ENCODE peak calls at places on chromosomes 13 and 19, in four cellular contexts. F, C, V and W are unnamed samples.

GRCh38 chr19:49921871-49922755 is 6.9 kb upstream of the ATF5 start:
- DNase-seq in F (peak; percentile 61), C (peak; percentile 44), V (no peak), W (peak; percentile 40)

GRCh38 chr13:49296659-49297058 is 48.9 kb downstream of the CDADC1 start:
- DNase-seq in F (no peak), C (no peak), V (no peak), W (no peak)

GRCh38 chr13:79710376-79710775 is 229.4 kb downstream of the NDFIP2 start:
- DNase-seq in F (peak; percentile 36), C (no peak), V (no peak), W (no peak)

GRCh38 chr13:106499905-106500304 is 35.6 kb downstream of the EFNB2 start:
- DNase-seq in F (no peak), C (no peak), V (no peak), W (no peak)

GRCh38 chr13:31053896-31054295 is 107.8 kb downstream of the HSPH1 start:
- DNase-seq in F (no peak), C (no peak), V (no peak), W (no peak)

GRCh38 chr13:32889986-32890565 is 126.1 kb upstream of the KL start:
- DNase-seq in F (no peak), C (no peak), V (no peak), W (peak; percentile 38)

GRCh38 chr19:54416695-54417491 is 1.6 kb downstream of the TTYH1 start:
- DNase-seq in F (no peak), C (peak; percentile 61), V (no peak), W (no peak)

GRCh38 chr13:28047784-28048388 is 52.5 kb downstream of the FLT3 start:
- DNase-seq in F (no peak), C (no peak), V (no peak), W (peak; percentile 42)

GRCh38 chr13:20566424-20566916 is 487 bp upstream of the IFT88 start:
- DNase-seq in F (peak; percentile 62), C (no peak), V (no peak), W (peak; percentile 89)

GRCh38 chr19:43524922-43525835 is 1.8 kb downstream of the ETHE1 start:
- DNase-seq in F (peak; percentile 54), C (peak; percentile 79), V (no peak), W (peak; percentile 66)

GRCh38 chr13:50161052-50161451 is 145.8 kb downstream of the KCNRG start:
- DNase-seq in F (peak; percentile 45), C (no peak), V (no peak), W (peak; percentile 59)

GRCh38 chr19:33798701-33799111 is 2.0 kb downstream of the KCTD15 start:
- DNase-seq in F (peak; percentile 18), C (no peak), V (no peak), W (no peak)

GRCh38 chr13:76884167-76884566 is 2.0 kb downstream of the KCTD12 start:
- DNase-seq in F (peak; percentile 68), C (peak; percentile 87), V (no peak), W (no peak)

GRCh38 chr19:55640043-55640576 is 692 bp upstream of the ZNF580 start:
- DNase-seq in F (peak; percentile 75), C (peak; percentile 87), V (peak; percentile 59), W (no peak)

GRCh38 chr13:32585625-32586021 is 629 bp upstream of the PDS5B start:
- DNase-seq in F (no peak), C (peak; percentile 69), V (no peak), W (peak; percentile 3)

GRCh38 chr19:51000981-51001380 is 423 bp downstream of the KLK8 start:
- DNase-seq in F (no peak), C (peak; percentile 87), V (no peak), W (no peak)

GRCh38 chr13:48448963-48449614 is 36.2 kb upstream of the LPAR6 start:
- DNase-seq in F (peak; percentile 85), C (no peak), V (no peak), W (peak; percentile 78)

GRCh38 chr13:107999751-108000150 is 215.6 kb downstream of the LIG4 start:
- DNase-seq in F (no peak), C (no peak), V (no peak), W (no peak)

GRCh38 chr13:42078113-42078769 is 29.8 kb downstream of the DGKH start:
- DNase-seq in F (no peak), C (peak; percentile 60), V (no peak), W (no peak)

GRCh38 chr19:56309511-56310185 is 5.0 kb downstream of the ZSCAN5A start:
- DNase-seq in F (peak; percentile 23), C (peak; percentile 94), V (peak; percentile 7), W (peak; percentile 58)

GRCh38 chr13:31477961-31478360 is 261.4 kb upstream of the RXFP2 start:
- DNase-seq in F (peak; percentile 31), C (no peak), V (no peak), W (no peak)

GRCh38 chr13:29454931-29455481 is 140.5 kb downstream of the SLC7A1 start:
- DNase-seq in F (peak; percentile 10), C (peak; percentile 62), V (no peak), W (peak; percentile 74)

GRCh38 chr13:40639226-40639681 is 27.2 kb downstream of the FOXO1 start:
- DNase-seq in F (peak; percentile 53), C (no peak), V (no peak), W (no peak)

GRCh38 chr13:90918551-90918950 is 428.9 kb upstream of the MIR17HG start:
- DNase-seq in F (peak; percentile 71), C (no peak), V (no peak), W (peak; percentile 22)

GRCh38 chr13:106625578-106625977 is 57.6 kb upstream of the ARGLU1 start:
- DNase-seq in F (no peak), C (peak; percentile 59), V (no peak), W (no peak)

GRCh38 chr13:99980201-99981114 is 1.1 kb upstream of the ZIC2 start:
- DNase-seq in F (peak; percentile 51), C (peak; percentile 96), V (no peak), W (peak; percentile 57)

GRCh38 chr19:6023936-6024335 is 46.0 kb upstream of the RANBP3 start:
- DNase-seq in F (no peak), C (no peak), V (no peak), W (no peak)
- H3K4me1 ChIP-seq in F (peaks cover 8% of the 10 kb centered on the region), C (peaks cover 2% of the 10 kb centered on the region), V (no peaks in the 10 kb centered on the region), W (peaks cover 35% of the 10 kb centered on the region)

DNA sequence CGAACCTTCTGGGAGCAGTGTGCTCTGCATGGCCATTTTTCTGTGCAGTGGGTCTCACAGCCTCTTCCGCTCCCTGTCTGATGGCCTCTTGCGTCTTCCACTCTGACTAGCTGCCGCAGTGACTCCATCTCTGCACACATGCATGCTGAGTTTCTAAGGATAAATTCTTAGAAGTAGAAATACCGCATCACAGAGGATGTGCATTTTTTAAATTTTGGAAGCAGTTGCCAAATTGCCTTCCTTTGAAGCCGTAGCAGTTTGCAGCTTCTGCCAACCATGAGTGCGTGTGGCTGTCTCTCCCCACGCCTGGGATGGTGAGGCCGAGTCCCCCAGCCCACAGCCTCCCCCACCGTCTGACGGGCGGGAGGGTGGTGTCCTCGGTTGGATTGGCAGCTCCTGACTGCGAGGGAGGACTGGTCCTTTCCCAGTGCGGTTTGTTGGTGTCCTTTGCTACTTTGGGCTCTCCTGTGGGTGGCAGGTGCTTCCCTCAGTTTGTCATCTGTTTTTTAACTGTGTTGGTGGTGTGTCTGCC is 9.8 kb downstream of the FZR1 start:
- DNase-seq in F (peak; percentile 43), C (no peak), V (no peak), W (no peak)
- H3K36me3 ChIP-seq in F (peaks cover 14% of the 10 kb centered on the region), C (peaks cover 14% of the 10 kb centered on the region), V (peaks cover 9% of the 10 kb centered on the region), W (no peaks in the 10 kb centered on the region)

DNA sequence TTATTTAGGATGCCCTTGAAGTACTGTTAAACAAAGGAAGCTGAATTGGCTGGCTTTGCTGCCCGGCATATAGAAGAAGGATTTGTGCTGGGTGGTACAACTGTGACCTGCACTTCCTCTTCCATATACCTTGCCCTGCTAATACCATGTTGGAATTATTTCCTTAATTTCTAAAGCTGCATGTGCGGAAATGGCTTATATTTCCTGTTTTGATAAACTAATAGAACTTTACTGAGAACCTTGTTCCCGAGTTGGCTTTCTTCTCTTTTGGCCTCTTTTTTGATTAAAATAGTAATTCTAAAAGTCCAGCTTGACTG is 41.2 kb downstream of the COL4A2 start:
- DNase-seq in F (no peak), C (no peak), V (no peak), W (no peak)
- H3K4me1 ChIP-seq in F (peaks cover 14% of the 10 kb centered on the region), C (no peaks in the 10 kb centered on the region), V (no peaks in the 10 kb centered on the region), W (peaks cover 65% of the 10 kb centered on the region)

DNA sequence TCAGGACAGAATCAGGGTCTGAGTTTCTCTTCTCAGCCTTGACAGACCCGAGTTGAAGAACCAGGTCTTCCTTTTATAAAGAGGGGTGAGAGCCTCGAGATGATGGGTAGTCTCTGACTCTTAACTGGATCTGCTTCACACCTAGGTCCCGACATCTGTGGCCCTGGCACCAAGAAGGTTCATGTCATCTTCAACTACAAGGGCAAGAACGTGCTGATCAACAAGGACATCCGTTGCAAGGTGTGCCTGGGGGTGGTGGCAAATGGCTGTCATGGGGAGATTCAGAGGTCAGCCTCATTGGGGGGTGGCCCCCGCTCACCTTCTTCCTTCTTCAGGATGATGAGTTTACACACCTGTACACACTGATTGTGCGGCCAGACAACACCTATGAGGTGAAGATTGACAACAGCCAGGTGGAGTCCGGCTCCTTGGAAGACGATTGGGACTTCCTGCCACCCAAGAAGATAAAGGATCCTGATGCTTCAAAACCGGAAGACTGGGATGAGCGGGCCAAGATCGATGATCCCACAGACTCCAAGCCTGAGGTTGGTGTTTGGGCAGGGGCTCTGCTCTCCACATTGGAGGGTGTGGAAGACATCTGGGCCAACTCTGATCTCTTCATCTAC is 1.6 kb downstream of the CALR start:
- DNase-seq in F (no peak), C (no peak), V (no peak), W (no peak)
- H3K36me3 ChIP-seq in F (peaks cover 32% of the 10 kb centered on the region), C (peaks cover 59% of the 10 kb centered on the region), V (peaks cover 43% of the 10 kb centered on the region), W (peaks cover 51% of the 10 kb centered on the region)

DNA sequence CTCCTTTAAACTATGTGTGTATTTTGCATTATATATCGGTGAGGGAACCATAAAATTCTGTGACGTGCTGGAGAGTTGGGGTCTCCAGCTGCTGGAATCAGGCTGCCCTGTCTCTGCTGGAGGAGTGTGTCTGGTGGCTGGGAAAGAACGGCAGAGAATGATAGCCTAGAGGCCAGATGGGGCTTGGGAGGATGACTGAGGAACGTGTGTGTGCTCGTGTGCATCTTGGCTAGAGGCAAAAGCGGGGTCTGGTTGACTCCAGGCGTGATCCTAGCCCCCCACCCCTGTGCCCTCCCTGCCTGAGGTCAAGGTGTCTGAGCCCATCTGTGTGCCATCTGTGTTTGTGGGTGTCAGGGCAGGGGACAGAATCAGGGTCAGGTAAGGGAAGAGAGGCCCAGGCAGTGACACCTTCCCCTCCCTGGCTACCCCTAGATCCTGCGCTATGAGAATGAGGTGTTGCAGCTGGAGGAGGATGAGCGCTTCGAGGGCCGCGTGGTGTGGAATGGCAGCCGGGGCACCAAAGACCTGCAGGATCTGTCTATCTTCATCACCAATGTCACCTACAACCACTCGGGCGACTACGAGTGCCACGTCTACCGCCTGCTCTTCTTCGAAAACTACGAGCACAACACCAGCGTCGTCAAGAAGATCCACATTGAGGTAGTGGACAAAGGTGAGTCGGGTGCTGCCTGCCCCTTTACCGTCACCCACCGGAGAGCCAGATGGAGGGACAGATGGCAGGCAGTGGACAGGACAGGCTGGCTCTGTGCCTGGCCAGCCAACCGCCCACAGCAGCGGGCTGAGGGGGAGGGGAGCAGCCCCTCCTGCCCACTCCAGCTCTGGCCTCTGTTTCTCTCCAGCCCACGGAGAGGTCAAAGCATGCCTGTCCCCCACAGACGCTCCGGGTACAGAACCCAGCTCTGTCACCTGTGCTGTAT is 3.1 kb downstream of the SCN1B start:
- DNase-seq in F (no peak), C (no peak), V (no peak), W (no peak)
- H3K4me1 ChIP-seq in F (peaks cover 3% of the 10 kb centered on the region), C (no peaks in the 10 kb centered on the region), V (peaks cover 10% of the 10 kb centered on the region), W (peaks cover 4% of the 10 kb centered on the region)

DNA sequence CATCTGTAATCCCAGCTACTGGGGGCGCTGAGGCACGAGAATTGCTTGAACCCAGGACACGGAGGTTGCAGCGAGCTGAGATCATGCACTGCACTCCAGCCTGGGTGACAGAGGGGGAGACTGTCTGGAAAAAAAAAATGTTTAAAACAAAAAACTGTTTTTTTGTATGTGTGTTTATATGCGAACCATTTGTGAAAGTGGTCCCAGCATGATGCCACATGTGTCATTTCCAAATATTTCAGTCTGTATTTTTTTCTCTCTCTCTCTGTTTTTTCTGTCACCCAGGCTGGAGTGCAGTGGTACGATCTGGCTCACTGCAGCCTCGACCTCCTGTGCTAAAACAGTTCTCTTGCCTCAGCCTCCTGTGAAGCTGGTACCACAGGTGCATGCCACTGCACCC is 37.4 kb downstream of the SAE1 start:
- DNase-seq in F (no peak), C (no peak), V (no peak), W (no peak)
- H3K36me3 ChIP-seq in F (peaks cover 7% of the 10 kb centered on the region), C (peaks cover 78% of the 10 kb centered on the region), V (peaks cover 11% of the 10 kb centered on the region), W (peaks cover 6% of the 10 kb centered on the region)